ENCODE peak calls at places on chromosome 14, in ten cellular contexts. One of them, this sample, is unnamed.

GRCh38 chr14:89728964-89729363 is 225.6 kb downstream of the EFCAB11 start:
- DNase-seq in uterus: no peak
- DNase-seq in transverse colon: no peak
- DNase-seq in RWPE1: no peak
- DNase-seq in Peyer's patch: no peak
- DNase-seq in retinal pigment epithelial cell: no peak
- DNase-seq in MCF 10A: no peak
- DNase-seq in cardiac muscle cell: no peak
- DNase-seq in breast epithelium: no peak
- DNase-seq in mammary epithelial cell: no peak
- DNase-seq in this sample: no peak

GRCh38 chr14:32679927-32680612 is 258.6 kb upstream of the NPAS3 start:
- DNase-seq in uterus: no peak
- DNase-seq in transverse colon: no peak
- DNase-seq in RWPE1: no peak
- DNase-seq in Peyer's patch: no peak
- DNase-seq in retinal pigment epithelial cell: no peak
- DNase-seq in MCF 10A: no peak
- DNase-seq in cardiac muscle cell: no peak
- DNase-seq in breast epithelium: no peak
- DNase-seq in mammary epithelial cell: no peak
- DNase-seq in this sample: no peak

GRCh38 chr14:81137316-81137715 is 83.4 kb downstream of the GTF2A1 start:
- DNase-seq in uterus: no peak
- DNase-seq in transverse colon: no peak
- DNase-seq in RWPE1: peak; percentile 77
- DNase-seq in Peyer's patch: no peak
- DNase-seq in retinal pigment epithelial cell: peak; percentile 43
- DNase-seq in MCF 10A: peak; percentile 81
- DNase-seq in cardiac muscle cell: peak; percentile 17
- DNase-seq in breast epithelium: no peak
- DNase-seq in mammary epithelial cell: peak; percentile 74
- DNase-seq in this sample: no peak

GRCh38 chr14:68248481-68249255 is 429.1 kb downstream of the RAD51B start:
- DNase-seq in uterus: no peak
- DNase-seq in transverse colon: no peak
- DNase-seq in RWPE1: peak; percentile 39
- DNase-seq in Peyer's patch: no peak
- DNase-seq in retinal pigment epithelial cell: no peak
- DNase-seq in MCF 10A: peak; percentile 60
- DNase-seq in cardiac muscle cell: peak; percentile 91
- DNase-seq in breast epithelium: no peak
- DNase-seq in mammary epithelial cell: peak; percentile 35
- DNase-seq in this sample: peak; percentile 34

GRCh38 chr14:88129306-88130056 is 124.5 kb downstream of the GPR65 start:
- DNase-seq in uterus: no peak
- DNase-seq in transverse colon: no peak
- DNase-seq in RWPE1: no peak
- DNase-seq in Peyer's patch: no peak
- DNase-seq in retinal pigment epithelial cell: no peak
- DNase-seq in MCF 10A: peak; percentile 76
- DNase-seq in cardiac muscle cell: peak; percentile 94
- DNase-seq in breast epithelium: no peak
- DNase-seq in mammary epithelial cell: no peak
- DNase-seq in this sample: no peak

GRCh38 chr14:105165134-105165704 is 3.4 kb downstream of the JAG2 start:
- DNase-seq in uterus: no peak
- DNase-seq in transverse colon: peak; percentile 32
- DNase-seq in RWPE1: no peak
- DNase-seq in Peyer's patch: no peak
- DNase-seq in retinal pigment epithelial cell: no peak
- DNase-seq in MCF 10A: no peak
- DNase-seq in cardiac muscle cell: no peak
- DNase-seq in breast epithelium: no peak
- DNase-seq in mammary epithelial cell: no peak
- DNase-seq in this sample: no peak

GRCh38 chr14:36516719-36517241 is 3.3 kb downstream of the NKX2-1 start:
- DNase-seq in uterus: no peak
- DNase-seq in transverse colon: no peak
- DNase-seq in RWPE1: no peak
- DNase-seq in Peyer's patch: no peak
- DNase-seq in retinal pigment epithelial cell: no peak
- DNase-seq in MCF 10A: no peak
- DNase-seq in cardiac muscle cell: no peak
- DNase-seq in breast epithelium: no peak
- DNase-seq in mammary epithelial cell: no peak
- DNase-seq in this sample: no peak

GRCh38 chr14:88424573-88424972 is 39.1 kb downstream of the SPATA7 start:
- DNase-seq in uterus: no peak
- DNase-seq in transverse colon: no peak
- DNase-seq in RWPE1: no peak
- DNase-seq in Peyer's patch: no peak
- DNase-seq in retinal pigment epithelial cell: no peak
- DNase-seq in MCF 10A: no peak
- DNase-seq in cardiac muscle cell: no peak
- DNase-seq in breast epithelium: no peak
- DNase-seq in mammary epithelial cell: no peak
- DNase-seq in this sample: no peak

GRCh38 chr14:21084988-21085853 is 13.2 kb downstream of the ZNF219 start:
- DNase-seq in uterus: no peak
- DNase-seq in transverse colon: no peak
- DNase-seq in RWPE1: no peak
- DNase-seq in Peyer's patch: no peak
- DNase-seq in retinal pigment epithelial cell: no peak
- DNase-seq in MCF 10A: no peak
- DNase-seq in cardiac muscle cell: peak; percentile 52
- DNase-seq in breast epithelium: no peak
- DNase-seq in mammary epithelial cell: peak; percentile 59
- DNase-seq in this sample: no peak

GRCh38 chr14:103500148-103500990 is 22.3 kb downstream of the CKB start:
- DNase-seq in uterus: peak; percentile 92
- DNase-seq in transverse colon: peak; percentile 91
- DNase-seq in RWPE1: peak; percentile 55
- DNase-seq in Peyer's patch: peak; percentile 94
- DNase-seq in retinal pigment epithelial cell: no peak
- DNase-seq in MCF 10A: peak; percentile 81
- DNase-seq in cardiac muscle cell: peak; percentile 91
- DNase-seq in breast epithelium: peak; percentile 89
- DNase-seq in mammary epithelial cell: peak; percentile 60
- DNase-seq in this sample: peak; percentile 60

GRCh38 chr14:76057914-76058313 is 72.4 kb downstream of the IFT43 start:
- DNase-seq in uterus: no peak
- DNase-seq in transverse colon: no peak
- DNase-seq in RWPE1: no peak
- DNase-seq in Peyer's patch: no peak
- DNase-seq in retinal pigment epithelial cell: no peak
- DNase-seq in MCF 10A: no peak
- DNase-seq in cardiac muscle cell: no peak
- DNase-seq in breast epithelium: no peak
- DNase-seq in mammary epithelial cell: no peak
- DNase-seq in this sample: no peak

GRCh38 chr14:100536721-100537700 is 50.2 kb downstream of the BEGAIN start:
- DNase-seq in uterus: peak; percentile 11
- DNase-seq in transverse colon: peak; percentile 6
- DNase-seq in RWPE1: no peak
- DNase-seq in Peyer's patch: peak; percentile 40
- DNase-seq in retinal pigment epithelial cell: no peak
- DNase-seq in MCF 10A: no peak
- DNase-seq in cardiac muscle cell: no peak
- DNase-seq in breast epithelium: peak; percentile 44
- DNase-seq in mammary epithelial cell: no peak
- DNase-seq in this sample: no peak

GRCh38 chr14:52840916-52841315 is 49.5 kb upstream of the GNPNAT1 start:
- DNase-seq in uterus: no peak
- DNase-seq in transverse colon: no peak
- DNase-seq in RWPE1: peak; percentile 33
- DNase-seq in Peyer's patch: no peak
- DNase-seq in retinal pigment epithelial cell: no peak
- DNase-seq in MCF 10A: peak; percentile 58
- DNase-seq in cardiac muscle cell: peak; percentile 53
- DNase-seq in breast epithelium: no peak
- DNase-seq in mammary epithelial cell: peak; percentile 48
- DNase-seq in this sample: no peak

GRCh38 chr14:22505751-22506710 is 83.0 kb downstream of the DAD1 start:
- DNase-seq in uterus: no peak
- DNase-seq in transverse colon: no peak
- DNase-seq in RWPE1: no peak
- DNase-seq in Peyer's patch: peak; percentile 65
- DNase-seq in retinal pigment epithelial cell: no peak
- DNase-seq in MCF 10A: no peak
- DNase-seq in cardiac muscle cell: no peak
- DNase-seq in breast epithelium: no peak
- DNase-seq in mammary epithelial cell: no peak
- DNase-seq in this sample: no peak

GRCh38 chr14:52902971-52903385 is 47.9 kb downstream of the FERMT2 start:
- DNase-seq in uterus: no peak
- DNase-seq in transverse colon: no peak
- DNase-seq in RWPE1: no peak
- DNase-seq in Peyer's patch: no peak
- DNase-seq in retinal pigment epithelial cell: peak; percentile 53
- DNase-seq in MCF 10A: peak; percentile 54
- DNase-seq in cardiac muscle cell: peak; percentile 61
- DNase-seq in breast epithelium: no peak
- DNase-seq in mammary epithelial cell: peak; percentile 29
- DNase-seq in this sample: no peak

GRCh38 chr14:24695265-24696241 is 61.6 kb upstream of the GZMB start:
- DNase-seq in uterus: no peak
- DNase-seq in transverse colon: no peak
- DNase-seq in RWPE1: no peak
- DNase-seq in Peyer's patch: peak; percentile 72
- DNase-seq in retinal pigment epithelial cell: no peak
- DNase-seq in MCF 10A: no peak
- DNase-seq in cardiac muscle cell: no peak
- DNase-seq in breast epithelium: no peak
- DNase-seq in mammary epithelial cell: no peak
- DNase-seq in this sample: no peak

DNA sequence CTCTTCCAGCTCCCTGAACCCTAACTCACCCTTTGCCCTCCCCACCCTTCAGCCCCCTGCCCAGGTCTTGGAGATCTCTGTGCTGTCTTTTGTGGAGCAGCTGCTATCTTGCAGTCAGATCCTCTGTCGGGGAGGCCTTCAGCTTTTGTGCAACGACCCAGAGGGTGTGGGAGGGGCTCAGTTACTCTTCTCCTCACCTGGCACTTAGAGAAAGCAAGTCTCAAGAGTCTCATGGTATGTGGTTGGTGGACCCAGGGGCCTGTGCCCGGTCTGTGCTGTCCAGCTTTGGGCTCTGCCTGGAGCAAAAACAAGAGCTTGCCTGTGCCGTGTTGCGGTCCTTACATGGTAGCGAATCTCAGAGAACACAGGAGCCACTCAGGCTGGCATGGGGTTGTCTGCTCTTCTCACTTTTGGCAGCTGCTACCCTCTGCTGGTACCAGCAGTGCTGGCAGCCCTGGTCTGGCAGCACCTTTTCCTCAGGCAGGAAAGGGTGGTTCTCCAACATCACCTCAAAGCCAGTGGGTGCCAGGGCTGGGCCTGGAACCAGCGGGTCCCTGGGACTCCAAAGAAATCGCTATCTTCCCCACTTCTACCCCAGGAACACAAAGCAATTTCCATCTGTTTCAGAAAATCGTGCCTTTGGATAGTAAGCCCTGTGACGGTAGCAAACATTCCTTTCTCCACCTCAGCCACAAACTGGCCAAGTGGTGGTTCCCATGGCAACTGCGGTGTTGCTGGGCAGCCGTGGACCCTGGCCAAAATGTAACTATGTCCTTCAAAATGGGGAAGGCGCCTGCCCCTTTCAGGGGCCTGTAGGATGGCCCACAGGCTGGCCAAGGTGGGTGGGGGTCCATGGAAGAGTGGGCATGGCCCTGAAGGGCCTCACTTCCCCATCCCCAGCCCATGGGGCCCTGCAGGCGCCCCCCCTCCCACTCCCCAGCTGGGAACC is 90.0 kb downstream of the RIN3 start:
- DNase-seq in uterus: no peak
- DNase-seq in transverse colon: peak; percentile 43
- DNase-seq in RWPE1: peak; percentile 30
- DNase-seq in Peyer's patch: no peak
- DNase-seq in retinal pigment epithelial cell: peak; percentile 55
- DNase-seq in MCF 10A: peak; percentile 45
- DNase-seq in cardiac muscle cell: peak; percentile 94
- DNase-seq in breast epithelium: no peak
- DNase-seq in mammary epithelial cell: peak; percentile 51
- DNase-seq in this sample: no peak
- TF ChIP-seq CTCF in uterus: no peak
- TF ChIP-seq CTCF in transverse colon: peak; percentile 23
- TF ChIP-seq CTCF in RWPE1: no peak
- TF ChIP-seq CTCF in Peyer's patch: no peak
- TF ChIP-seq CTCF in retinal pigment epithelial cell: peak; percentile 64
- TF ChIP-seq CTCF in MCF 10A: peak; percentile 30
- TF ChIP-seq CTCF in cardiac muscle cell: peak; percentile 25
- TF ChIP-seq CTCF in breast epithelium: no peak
- TF ChIP-seq CTCF in mammary epithelial cell: peak; percentile 77
- TF ChIP-seq CTCF in this sample: no peak

GRCh38 chr14:77980475-77981321 is 180.8 kb downstream of the ADCK1 start:
- DNase-seq in uterus: no peak
- DNase-seq in transverse colon: peak; percentile 46
- DNase-seq in RWPE1: peak; percentile 11
- DNase-seq in Peyer's patch: no peak
- DNase-seq in retinal pigment epithelial cell: no peak
- DNase-seq in MCF 10A: no peak
- DNase-seq in cardiac muscle cell: no peak
- DNase-seq in breast epithelium: peak; percentile 55
- DNase-seq in mammary epithelial cell: peak; percentile 35
- DNase-seq in this sample: no peak
- TF ChIP-seq CTCF in uterus: no peak
- TF ChIP-seq CTCF in transverse colon: no peak
- TF ChIP-seq CTCF in RWPE1: no peak
- TF ChIP-seq CTCF in Peyer's patch: no peak
- TF ChIP-seq CTCF in retinal pigment epithelial cell: no peak
- TF ChIP-seq CTCF in MCF 10A: no peak
- TF ChIP-seq CTCF in cardiac muscle cell: no peak
- TF ChIP-seq CTCF in breast epithelium: no peak
- TF ChIP-seq CTCF in mammary epithelial cell: no peak
- TF ChIP-seq CTCF in this sample: no peak

GRCh38 chr14:61923348-61923747 is 161.1 kb downstream of the SNAPC1 start:
- DNase-seq in uterus: no peak
- DNase-seq in transverse colon: no peak
- DNase-seq in RWPE1: no peak
- DNase-seq in Peyer's patch: no peak
- DNase-seq in retinal pigment epithelial cell: no peak
- DNase-seq in MCF 10A: peak; percentile 26
- DNase-seq in cardiac muscle cell: peak; percentile 5
- DNase-seq in breast epithelium: no peak
- DNase-seq in mammary epithelial cell: no peak
- DNase-seq in this sample: no peak
- TF ChIP-seq CTCF in uterus: no peak
- TF ChIP-seq CTCF in transverse colon: no peak
- TF ChIP-seq CTCF in RWPE1: peak; percentile 36
- TF ChIP-seq CTCF in Peyer's patch: no peak
- TF ChIP-seq CTCF in retinal pigment epithelial cell: peak; percentile 12
- TF ChIP-seq CTCF in MCF 10A: peak; percentile 37
- TF ChIP-seq CTCF in cardiac muscle cell: peak; percentile 15
- TF ChIP-seq CTCF in breast epithelium: no peak
- TF ChIP-seq CTCF in mammary epithelial cell: peak; percentile 43
- TF ChIP-seq CTCF in this sample: no peak

DNA sequence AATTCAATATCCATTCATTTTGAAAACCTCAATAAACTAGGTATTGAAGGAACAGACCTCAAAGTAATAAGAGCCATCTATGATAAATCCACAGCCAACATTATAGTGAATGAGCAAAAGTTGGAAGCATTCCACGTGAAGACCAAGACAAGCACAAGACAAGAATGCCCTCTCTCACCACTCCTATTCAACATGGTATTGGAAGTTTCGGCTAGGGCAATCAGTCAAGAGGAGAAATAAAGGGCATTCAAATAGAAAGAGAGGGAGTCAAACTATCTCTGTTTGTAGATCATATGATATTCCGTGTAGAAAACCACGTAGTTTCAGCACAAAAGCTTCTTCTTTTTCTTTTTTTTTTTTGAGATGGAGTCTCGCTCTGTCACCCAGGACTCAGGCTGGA is 550.3 kb downstream of the FSCB start:
- DNase-seq in uterus: no peak
- DNase-seq in transverse colon: no peak
- DNase-seq in RWPE1: no peak
- DNase-seq in Peyer's patch: no peak
- DNase-seq in retinal pigment epithelial cell: no peak
- DNase-seq in MCF 10A: no peak
- DNase-seq in cardiac muscle cell: no peak
- DNase-seq in breast epithelium: no peak
- DNase-seq in mammary epithelial cell: no peak
- DNase-seq in this sample: no peak
- TF ChIP-seq CTCF in uterus: no peak
- TF ChIP-seq CTCF in transverse colon: no peak
- TF ChIP-seq CTCF in RWPE1: no peak
- TF ChIP-seq CTCF in Peyer's patch: no peak
- TF ChIP-seq CTCF in retinal pigment epithelial cell: no peak
- TF ChIP-seq CTCF in MCF 10A: no peak
- TF ChIP-seq CTCF in cardiac muscle cell: no peak
- TF ChIP-seq CTCF in breast epithelium: no peak
- TF ChIP-seq CTCF in mammary epithelial cell: no peak
- TF ChIP-seq CTCF in this sample: no peak